ENCODE peak calls at places on chromosome 7, in ten cellular contexts. B is HCT116; H is transverse colon; F is CD8-positive, alpha-beta memory T cell; Z is astrocyte; C is tibial nerve; A is GM23248; P is suprapubic skin; U is SK-N-SH; N is left ventricle myocardium inferior. E is an unnamed sample. For H3K4me1, the result is how much of the 10 kb centered on the place peaks cover.

GRCh38 chr7:36151921-36152755 is 916 bp upstream of the EEPD1 start:
- DNase-seq in B (no peak), H (no peak), F (no peak), Z (no peak), C (no peak), A (no peak), P (no peak), U (no peak), N (no peak), E (no peak)

GRCh38 chr7:26891400-26892355 is 27.3 kb upstream of the SKAP2 start:
- DNase-seq in B (no peak), H (no peak), F (no peak), Z (peak), C (no peak), A (peak), P (no peak), U (no peak), N (no peak), E (peak)

GRCh38 chr7:128099204-128099671 is 68.0 kb upstream of the LRRC4 start:
- DNase-seq in B (no peak), H (no peak), F (no peak), Z (peak), C (no peak), A (peak), P (no peak), U (no peak), N (no peak), E (peak)

GRCh38 chr7:99381664-99382075 is 7.1 kb downstream of the ARPC1B start:
- DNase-seq in B (no peak), H (no peak), F (no peak), Z (no peak), C (no peak), A (no peak), P (no peak), U (peak), N (no peak), E (no peak)

GRCh38 chr7:15855726-15856125 is 169.2 kb upstream of the MEOX2 start:
- DNase-seq in B (no peak), H (no peak), F (no peak), Z (no peak), C (no peak), A (no peak), P (no peak), U (no peak), N (no peak), E (no peak)

GRCh38 chr7:40747856-40748255 is 613.1 kb downstream of the SUGCT start:
- DNase-seq in B (no peak), H (no peak), F (no peak), Z (no peak), C (no peak), A (peak), P (no peak), U (no peak), N (no peak), E (no peak)

GRCh38 chr7:107165341-107165740 is 3.5 kb upstream of the HBP1 start:
- DNase-seq in B (no peak), H (no peak), F (no peak), Z (no peak), C (no peak), A (no peak), P (no peak), U (no peak), N (no peak), E (no peak)

GRCh38 chr7:76303829-76304505 is 1.5 kb downstream of the HSPB1 start:
- DNase-seq in B (no peak), H (no peak), F (peak), Z (no peak), C (no peak), A (peak), P (no peak), U (no peak), N (no peak), E (peak)

GRCh38 chr7:154735766-154736165 is 267.2 kb downstream of the PAXIP1 start:
- DNase-seq in B (no peak), H (no peak), F (no peak), Z (no peak), C (no peak), A (no peak), P (no peak), U (no peak), N (no peak), E (no peak)

GRCh38 chr7:82105463-82105862 is 335.6 kb upstream of the HGF start:
- DNase-seq in B (peak), H (no peak), F (no peak), Z (peak), C (no peak), A (peak), P (no peak), U (no peak), N (no peak), E (peak)

GRCh38 chr7:124074007-124074406 is 41.1 kb upstream of the TMEM229A start:
- DNase-seq in B (no peak), H (no peak), F (no peak), Z (no peak), C (no peak), A (no peak), P (no peak), U (peak), N (no peak), E (no peak)

GRCh38 chr7:41130021-41130420 is 572.9 kb downstream of the INHBA start:
- DNase-seq in B (no peak), H (no peak), F (no peak), Z (no peak), C (no peak), A (no peak), P (no peak), U (no peak), N (no peak), E (no peak)

GRCh38 chr7:23467731-23468720 is 2.3 kb downstream of the IGF2BP3 start:
- DNase-seq in B (no peak), H (peak), F (peak), Z (peak), C (no peak), A (peak), P (no peak), U (peak), N (no peak), E (peak)

GRCh38 chr7:155941688-155942087 is 129.4 kb upstream of the SHH start:
- DNase-seq in B (no peak), H (no peak), F (no peak), Z (no peak), C (no peak), A (no peak), P (no peak), U (no peak), N (no peak), E (no peak)

GRCh38 chr7:94510582-94511456 is 1.2 kb downstream of the CASD1 start:
- DNase-seq in B (no peak), H (no peak), F (peak), Z (peak), C (no peak), A (peak), P (no peak), U (peak), N (no peak), E (no peak)

GRCh38 chr7:32935558-32935957 is 21.7 kb upstream of the FKBP9 start:
- DNase-seq in B (no peak), H (no peak), F (no peak), Z (no peak), C (no peak), A (no peak), P (no peak), U (no peak), N (no peak), E (no peak)

GRCh38 chr7:70695804-70696104 is 436.2 kb upstream of the GALNT17 start:
- DNase-seq in B (no peak), H (no peak), F (peak), Z (no peak), C (no peak), A (peak), P (no peak), U (peak), N (no peak), E (no peak)

GRCh38 chr7:103094102-103094501 is 19.2 kb downstream of the ARMC10 start:
- DNase-seq in B (no peak), H (no peak), F (no peak), Z (no peak), C (no peak), A (no peak), P (no peak), U (no peak), N (no peak), E (no peak)

GRCh38 chr7:74443591-74444365 is 9.9 kb upstream of the GTF2IRD1 start:
- DNase-seq in B (no peak), H (no peak), F (no peak), Z (no peak), C (no peak), A (no peak), P (no peak), U (peak), N (no peak), E (no peak)

GRCh38 chr7:139651308-139651707 is 126.5 kb downstream of the HIPK2 start:
- DNase-seq in B (no peak), H (no peak), F (no peak), Z (no peak), C (no peak), A (peak), P (no peak), U (peak), N (no peak), E (peak)

GRCh38 chr7:111858331-111858730 is 296.0 kb upstream of the IMMP2L start:
- DNase-seq in B (no peak), H (no peak), F (no peak), Z (no peak), C (no peak), A (no peak), P (no peak), U (no peak), N (no peak), E (no peak)

GRCh38 chr7:155001756-155002410 is 1.0 kb downstream of the PAXIP1 start:
- DNase-seq in B (no peak), H (no peak), F (peak), Z (no peak), C (no peak), A (peak), P (no peak), U (no peak), N (no peak), E (peak)

GRCh38 chr7:140683657-140684056 is 10.9 kb downstream of the ADCK2 start:
- DNase-seq in B (no peak), H (no peak), F (no peak), Z (no peak), C (no peak), A (no peak), P (no peak), U (no peak), N (no peak), E (no peak)

GRCh38 chr7:98186452-98187137 is 24.6 kb upstream of the BHLHA15 start:
- DNase-seq in B (no peak), H (no peak), F (no peak), Z (peak), C (no peak), A (peak), P (no peak), U (no peak), N (no peak), E (peak)

GRCh38 chr7:154859747-154860620 is 142.9 kb downstream of the PAXIP1 start:
- DNase-seq in B (no peak), H (no peak), F (no peak), Z (no peak), C (no peak), A (no peak), P (peak), U (peak), N (no peak), E (no peak)

GRCh38 chr7:112692333-112692732 is 97.9 kb downstream of the TMEM168 start:
- DNase-seq in B (no peak), H (no peak), F (no peak), Z (no peak), C (no peak), A (no peak), P (no peak), U (no peak), N (no peak), E (no peak)

GRCh38 chr7:77930496-77930895 is 131.9 kb downstream of the PHTF2 start:
- DNase-seq in B (no peak), H (no peak), F (no peak), Z (no peak), C (no peak), A (no peak), P (no peak), U (no peak), N (no peak), E (no peak)

DNA sequence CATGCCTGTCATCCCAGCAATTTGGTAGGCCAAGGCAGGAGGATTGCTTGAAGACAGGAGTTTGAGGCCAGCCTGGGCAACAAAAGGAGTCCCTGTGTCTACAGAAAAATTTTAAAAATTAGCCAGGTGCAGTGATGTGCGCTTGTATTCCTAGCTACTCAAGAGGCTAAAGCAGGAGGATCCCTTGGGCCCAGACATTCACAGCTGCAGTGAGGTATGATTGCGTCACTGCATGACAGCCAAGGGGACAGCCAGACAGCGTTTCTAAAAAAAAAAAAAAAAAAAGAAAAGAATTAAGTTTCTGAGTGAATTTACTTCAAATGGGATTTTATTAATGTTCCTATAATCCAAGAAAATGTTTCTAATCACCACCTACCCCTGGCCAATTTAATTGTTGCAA is 87.4 kb upstream of the RNF148 start:
- DNase-seq in B (no peak), H (no peak), F (no peak), Z (no peak), C (peak), A (no peak), P (no peak), U (no peak), N (no peak), E (no peak)
- H3K27ac ChIP-seq in B (no peak), H (no peak), F (no peak), Z (no peak), C (no peak), A (no peak), P (no peak), U (no peak), N (no peak), E (no peak)

DNA sequence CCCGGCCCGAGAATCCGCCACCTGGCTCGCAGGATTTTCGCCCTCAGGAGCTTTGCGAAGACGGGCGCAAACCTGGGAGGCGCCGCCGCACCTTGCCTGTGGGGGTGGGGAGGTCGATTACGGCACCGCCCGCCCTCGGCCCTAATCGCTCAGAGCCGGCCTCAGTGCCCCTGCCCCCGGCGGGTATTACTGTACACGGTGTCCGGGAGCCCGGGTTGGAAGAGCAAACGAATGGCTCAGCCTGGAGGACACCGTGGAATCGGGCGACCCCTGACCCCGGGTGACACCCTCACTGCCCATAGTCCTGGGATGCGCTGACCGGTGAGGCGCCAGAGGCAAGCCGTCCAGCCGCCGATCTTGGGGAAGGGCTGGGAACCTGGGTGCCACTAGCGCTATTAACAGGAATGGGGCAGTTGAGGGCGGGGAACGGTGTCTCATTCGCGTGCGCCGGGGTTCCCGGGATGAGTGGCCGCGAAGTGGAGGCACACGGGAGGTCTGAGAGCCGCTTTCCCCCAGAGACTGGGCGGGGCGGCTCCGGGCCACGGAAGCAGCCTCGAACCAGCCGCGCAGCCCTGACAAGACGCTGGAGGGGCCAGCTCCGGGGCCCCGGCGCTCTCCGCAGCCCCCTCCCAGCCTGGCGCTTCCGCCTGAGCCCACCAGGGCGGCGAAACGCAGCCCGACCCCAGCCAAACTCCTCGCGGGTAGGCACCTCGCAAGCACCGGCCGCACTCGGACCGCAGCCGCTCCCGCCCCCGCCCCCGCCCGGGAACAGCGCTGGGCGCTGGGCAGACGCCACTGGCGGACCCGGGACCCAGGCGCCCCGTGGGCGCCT is 167.5 kb downstream of the NRF1 start:
- DNase-seq in B (no peak), H (no peak), F (no peak), Z (no peak), C (no peak), A (peak), P (peak), U (no peak), N (no peak), E (peak)
- H3K4me1 ChIP-seq in B (under half), H (half or more), F (under half), Z (under half), C (half or more), A (under half), P (half or more), U (under half), N (half or more), E (under half)

DNA sequence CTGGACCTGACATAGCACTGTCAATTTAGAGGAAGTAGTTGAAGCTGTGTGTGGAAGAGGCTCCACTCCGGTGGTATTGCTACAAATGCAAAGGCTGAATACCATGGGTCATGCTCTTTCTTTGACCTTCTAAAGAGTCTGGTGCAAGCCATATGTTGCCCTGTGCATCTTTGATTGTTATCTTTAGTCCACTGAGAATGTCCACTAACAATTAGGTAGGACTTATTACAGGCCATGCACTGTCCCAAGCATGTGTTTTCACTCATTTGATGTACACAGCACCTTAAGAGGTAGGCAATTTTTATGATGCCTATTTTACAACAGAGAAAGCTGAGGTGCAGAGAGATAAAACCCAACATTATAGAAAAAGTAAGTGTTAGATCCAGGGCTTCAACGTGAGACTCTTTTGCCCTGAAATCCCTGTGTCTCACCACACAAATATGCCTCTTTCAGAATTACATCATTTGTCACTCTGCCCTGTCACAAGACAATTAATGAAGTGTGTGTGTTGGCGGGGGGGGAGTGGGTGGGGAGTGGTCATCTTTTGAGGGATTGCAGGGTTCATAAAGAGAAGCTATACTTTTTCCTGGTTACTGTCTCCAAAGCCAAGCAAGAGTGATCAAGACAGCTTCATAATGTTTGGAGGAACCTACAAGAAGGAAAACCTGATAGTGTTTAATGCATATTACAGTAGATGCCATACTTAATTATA is 637.6 kb upstream of the IGFBP3 start:
- DNase-seq in B (no peak), H (no peak), F (no peak), Z (peak), C (no peak), A (peak), P (peak), U (no peak), N (no peak), E (no peak)
- H3K27ac ChIP-seq in B (no peak), H (no peak), F (no peak), Z (peak), C (no peak), A (peak), P (peak), U (no peak), N (no peak), E (peak)

GRCh38 chr7:818031-818699 is 14.1 kb upstream of the SUN1 start:
- DNase-seq in B (peak), H (no peak), F (no peak), Z (peak), C (no peak), A (peak), P (no peak), U (no peak), N (no peak), E (peak)
- H3K4me1 ChIP-seq in B (under half), H (half or more), F (under half), Z (under half), C (half or more), A (under half), P (half or more), U (under half), N (half or more), E (under half)

GRCh38 chr7:101878938-101879337 is 61.5 kb downstream of the CUX1 start:
- DNase-seq in B (no peak), H (no peak), F (no peak), Z (no peak), C (no peak), A (no peak), P (no peak), U (no peak), N (no peak), E (no peak)
- H3K27ac ChIP-seq in B (no peak), H (peak), F (no peak), Z (no peak), C (no peak), A (no peak), P (no peak), U (no peak), N (no peak), E (no peak)

DNA sequence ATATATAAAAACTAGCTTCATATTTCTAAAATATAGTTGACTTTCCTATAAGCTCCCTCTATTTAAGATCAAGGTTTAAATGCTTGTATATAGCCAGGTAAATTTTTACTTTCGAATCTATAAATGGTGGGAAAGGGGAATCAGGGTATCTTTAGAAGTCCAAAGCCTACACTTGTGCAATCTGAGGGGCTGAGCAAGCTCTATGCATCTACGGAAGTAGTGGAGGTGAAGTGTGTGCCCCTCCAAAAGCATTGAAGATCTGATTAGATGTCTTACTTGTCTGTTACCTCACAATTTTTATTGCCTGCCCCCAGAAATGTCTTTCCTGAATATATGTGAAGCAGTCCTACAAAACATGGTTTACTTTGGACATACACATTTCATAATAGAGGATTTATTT is 1.6 kb downstream of the AKAP9 start:
- DNase-seq in B (no peak), H (no peak), F (no peak), Z (no peak), C (no peak), A (peak), P (no peak), U (no peak), N (no peak), E (no peak)
- H3K4me1 ChIP-seq in B (under half), H (half or more), F (under half), Z (under half), C (half or more), A (under half), P (under half), U (under half), N (half or more), E (under half)

DNA sequence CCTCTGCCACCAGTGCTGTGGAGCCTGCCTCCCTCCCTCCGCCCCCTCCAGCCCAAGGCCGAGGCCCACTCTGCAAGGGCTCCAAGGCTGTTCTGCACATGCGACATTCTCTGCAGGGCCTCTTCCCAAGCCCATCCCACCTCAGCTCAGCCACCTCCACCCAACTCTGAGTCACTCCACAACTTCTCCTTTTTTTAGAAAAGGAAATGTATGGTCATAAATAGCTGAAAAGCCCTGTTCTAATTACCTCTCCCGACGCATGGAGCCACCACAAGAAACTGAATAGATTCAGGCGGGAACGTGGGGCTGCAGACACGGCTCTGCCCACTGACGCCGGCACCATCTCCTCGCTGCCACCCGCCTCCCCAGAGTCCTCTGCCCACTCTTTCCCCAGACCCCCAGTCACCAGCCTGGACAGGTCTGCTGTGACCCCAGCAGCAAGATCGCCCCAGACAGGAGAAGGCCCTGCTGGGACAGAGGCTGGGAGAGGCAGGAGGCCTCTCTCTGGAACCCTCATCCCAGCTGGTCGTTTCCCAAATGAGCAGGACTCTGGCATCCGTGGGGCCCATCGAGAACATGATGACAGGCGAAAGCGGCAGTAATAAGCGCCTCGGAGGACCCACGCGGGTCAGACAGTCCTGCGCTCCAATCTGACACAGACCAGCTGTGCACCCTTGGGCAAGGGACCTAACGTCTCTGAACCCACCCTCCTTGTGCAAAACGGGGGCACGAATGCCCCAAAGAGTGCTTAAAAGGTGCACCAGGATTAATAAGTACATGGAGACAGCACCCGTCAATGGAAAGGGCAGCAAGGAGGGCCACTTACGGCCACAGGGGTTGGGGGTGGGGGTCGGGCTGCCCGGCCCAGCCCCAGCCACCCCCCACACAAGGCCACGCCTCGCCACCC is 213.7 kb downstream of the MAD1L1 start:
- DNase-seq in B (no peak), H (peak), F (no peak), Z (peak), C (no peak), A (peak), P (peak), U (peak), N (peak), E (peak)
- H3K27ac ChIP-seq in B (no peak), H (peak), F (peak), Z (peak), C (peak), A (peak), P (peak), U (no peak), N (peak), E (peak)